ENCODE peak calls at places on chromosomes 11 and 22, in six cellular contexts. D is epithelial cell of proximal tubule, J is D341Med, A is IMR-90, Q is renal cortical epithelial cell, O is Caco-2. T is an unnamed sample.
A peak's percentile ranks its signal among the peaks of the same experiment; 100 is the strongest.

GRCh38 chr11:2791521-2792375 is 92.0 kb upstream of the KCNQ1OT1 start:
- DNase-seq in D (no peak), A (no peak), Q (no peak), O (no peak), J (no peak), T (no peak)

GRCh38 chr22:28148816-28149465 is 229.9 kb upstream of the PITPNB start:
- DNase-seq in D (no peak), A (no peak), O (no peak), J (no peak), Q (peak; percentile 27), T (peak; percentile 59)

GRCh38 chr11:82857145-82857544 is 43.1 kb downstream of the PRCP start:
- DNase-seq in J (no peak), Q (no peak), A (no peak), O (no peak), D (no peak), T (no peak)

GRCh38 chr11:64358907-64359711 is at the start of gene RPS6KA4:
- DNase-seq in A (peak; percentile 58), J (peak; percentile 82), D (no peak), Q (peak; percentile 22), O (peak; percentile 82), T (peak; percentile 36)

GRCh38 chr22:48724899-48725298 is 1102.8 kb downstream of the BRD1 start:
- DNase-seq in A (no peak), J (no peak), D (no peak), O (no peak), Q (no peak), T (no peak)

GRCh38 chr11:708511-708910 is 2.5 kb downstream of the EPS8L2 start:
- DNase-seq in A (no peak), Q (no peak), O (no peak), J (peak; percentile 27), D (no peak), T (no peak)

GRCh38 chr11:118703563-118704106 is 24.2 kb upstream of the TREH start:
- DNase-seq in A (no peak), O (no peak), D (no peak), Q (no peak), J (no peak), T (no peak)

GRCh38 chr11:46050065-46050464 is 71.2 kb downstream of the PHF21A start:
- DNase-seq in A (peak; percentile 85), O (no peak), D (no peak), Q (peak; percentile 86), J (peak; percentile 21), T (peak; percentile 90)

GRCh38 chr11:23370580-23371275 is 510.5 kb upstream of the CCDC179 start:
- DNase-seq in J (no peak), Q (no peak), O (no peak), D (no peak), A (peak; percentile 10), T (no peak)

GRCh38 chr11:130769782-130770565 is 146.3 kb downstream of the SNX19 start:
- DNase-seq in J (no peak), O (no peak), Q (peak; percentile 58), D (no peak), A (peak; percentile 57), T (peak; percentile 77)

GRCh38 chr11:123111465-123111864 is 49.5 kb upstream of the HSPA8 start:
- DNase-seq in D (no peak), O (peak; percentile 64), J (peak; percentile 50), Q (peak; percentile 76), A (peak; percentile 65), T (peak; percentile 46)

GRCh38 chr11:126638663-126639062 is 283.2 kb downstream of the ST3GAL4 start:
- DNase-seq in Q (no peak), O (no peak), A (no peak), D (no peak), J (no peak), T (no peak)

GRCh38 chr11:75445315-75445953 is 12.4 kb upstream of the KLHL35 start:
- DNase-seq in O (peak; percentile 92), J (peak; percentile 83), D (no peak), A (peak; percentile 41), Q (no peak), T (no peak)

GRCh38 chr11:36409152-36409713 is 100.8 kb downstream of the TRAF6 start:
- DNase-seq in J (no peak), O (no peak), Q (no peak), A (peak; percentile 46), D (no peak), T (peak; percentile 81)

GRCh38 chr11:73344191-73344607 is 32.0 kb upstream of the RELT start:
- DNase-seq in A (no peak), O (no peak), J (no peak), Q (no peak), D (no peak), T (no peak)

GRCh38 chr11:57711414-57712255 is at the start of gene MED19:
- DNase-seq in D (peak; percentile 68), Q (peak; percentile 91), O (peak; percentile 96), A (peak; percentile 72), J (peak; percentile 85), T (peak; percentile 68)

GRCh38 chr22:46688949-46689348 is 49.1 kb downstream of the CERK start:
- DNase-seq in A (no peak), O (no peak), J (no peak), Q (no peak), D (no peak), T (no peak)